ENCODE peak calls at places on chromosomes 16 and 17, in nine cellular contexts. S is iris pigment epithelial cell; Q is EL; R is HCEC 1CT; F is fibroblast of pulmonary artery; C is astrocyte of the spinal cord; T is stimulated activated CD8-positive, alpha-beta memory T cell treated with anti-CD3 and anti-CD28 coated beads, Interleukin-15, amount 100 ng/mL, for 24 hours; X is NCI-H82; Z is NCI-H69. P is an unnamed sample.

GRCh38 chr16:70480127-70481105 is 26.0 kb downstream of the FCSK start:
- DNase-seq in S (no peak), Q (no peak), R (no peak), F (no peak), C (no peak), T (no peak), X (no peak), Z (peak), P (no peak)

GRCh38 chr17:8856869-8857575 is 10.5 kb downstream of the PIK3R6 start:
- DNase-seq in S (no peak), Q (no peak), R (no peak), F (no peak), C (no peak), T (no peak), X (peak), Z (peak), P (no peak)

GRCh38 chr16:89793955-89794354 is 22.5 kb downstream of the FANCA start:
- DNase-seq in S (no peak), Q (no peak), R (no peak), F (no peak), C (no peak), T (no peak), X (no peak), Z (no peak), P (no peak)

GRCh38 chr17:43931062-43931571 is 11.2 kb downstream of the PPY start:
- DNase-seq in S (no peak), Q (no peak), R (no peak), F (no peak), C (no peak), T (no peak), X (no peak), Z (no peak), P (no peak)

GRCh38 chr17:81523139-81524062 is 4.8 kb upstream of the FSCN2 start:
- DNase-seq in S (peak), Q (no peak), R (no peak), F (peak), C (no peak), T (no peak), X (peak), Z (peak), P (peak)

GRCh38 chr17:57368637-57369336 is 112.5 kb downstream of the MSI2 start:
- DNase-seq in S (no peak), Q (no peak), R (no peak), F (no peak), C (no peak), T (no peak), X (no peak), Z (peak), P (no peak)

GRCh38 chr16:57115504-57116182 is 23.3 kb downstream of the CPNE2 start:
- DNase-seq in S (peak), Q (no peak), R (no peak), F (peak), C (peak), T (no peak), X (no peak), Z (peak), P (peak)

GRCh38 chr17:77376795-77377751 is 236.3 kb downstream of the SEC14L1 start:
- DNase-seq in S (peak), Q (no peak), R (no peak), F (peak), C (no peak), T (no peak), X (peak), Z (peak), P (peak)

GRCh38 chr17:68973098-68973929 is 18.1 kb upstream of the ABCA8 start:
- DNase-seq in S (peak), Q (no peak), R (no peak), F (peak), C (peak), T (no peak), X (no peak), Z (no peak), P (no peak)

GRCh38 chr17:34721326-34721725 is 141.9 kb downstream of the TMEM132E start:
- DNase-seq in S (no peak), Q (no peak), R (no peak), F (no peak), C (no peak), T (no peak), X (no peak), Z (no peak), P (no peak)

GRCh38 chr17:48760411-48760810 is 31.9 kb upstream of the HOXB13 start:
- DNase-seq in S (no peak), Q (no peak), R (no peak), F (no peak), C (no peak), T (no peak), X (no peak), Z (no peak), P (no peak)

GRCh38 chr17:59534583-59534982 is 30.8 kb upstream of the DHX40 start:
- DNase-seq in S (no peak), Q (no peak), R (peak), F (peak), C (no peak), T (no peak), X (peak), Z (peak), P (no peak)

GRCh38 chr17:7393613-7394451 is 493 bp downstream of the PLSCR3 start:
- DNase-seq in S (no peak), Q (peak), R (no peak), F (no peak), C (no peak), T (no peak), X (peak), Z (peak), P (peak)

GRCh38 chr16:17775061-17775460 is 304.3 kb upstream of the XYLT1 start:
- DNase-seq in S (no peak), Q (peak), R (no peak), F (peak), C (no peak), T (no peak), X (no peak), Z (no peak), P (no peak)

GRCh38 chr17:28891201-28891600 is 6.3 kb downstream of the FLOT2 start:
- DNase-seq in S (no peak), Q (no peak), R (no peak), F (no peak), C (no peak), T (no peak), X (no peak), Z (no peak), P (no peak)